ENCODE peak calls at places on chromosome 6, in ten cellular contexts. N is GM12892; G is NCI-H774; P is left colon; R is stimulated activated naive B cell treated with anti-CD40 and anti-IgM and Interleukin-4, amounts not matched to agents 10 μg/mL and 1 μg/mL and 100 μg/mL, for 72 hours; V is nephron progenitor cell; C is T-cell; K is HT1080; X is GM13976; Z is kidney. L is an unnamed sample.

GRCh38 chr6:30067460-30068139 is 602 bp downstream of the PPP1R11 start:
- DNase-seq in N (no peak), G (no peak), P (no peak), R (no peak), V (peak; percentile 91), C (no peak), K (no peak), X (no peak), Z (no peak), L (peak; percentile 94)

GRCh38 chr6:161482517-161482903 is 208.6 kb upstream of the AGPAT4 start:
- DNase-seq in N (no peak), G (no peak), P (no peak), R (no peak), V (no peak), C (no peak), K (no peak), X (no peak), Z (no peak), L (no peak)

GRCh38 chr6:13302291-13302690 is 26.0 kb downstream of the TBC1D7 start:
- DNase-seq in N (no peak), G (no peak), P (no peak), R (no peak), V (no peak), C (no peak), K (no peak), X (no peak), Z (no peak), L (no peak)

GRCh38 chr6:27775796-27776184 is 136.4 kb downstream of the OR2B2 start:
- DNase-seq in N (no peak), G (no peak), P (peak; percentile 59), R (no peak), V (no peak), C (no peak), K (no peak), X (no peak), Z (no peak), L (no peak)

GRCh38 chr6:29980501-29980900 is 38.2 kb downstream of the HLA-A start:
- DNase-seq in N (no peak), G (no peak), P (no peak), R (no peak), V (no peak), C (no peak), K (peak; percentile 14), X (no peak), Z (no peak), L (no peak)

GRCh38 chr6:145214570-145214969 is 520.8 kb downstream of the EPM2A start:
- DNase-seq in N (no peak), G (peak; percentile 42), P (no peak), R (no peak), V (peak; percentile 3), C (no peak), K (peak; percentile 38), X (no peak), Z (no peak), L (no peak)

GRCh38 chr6:33566182-33567084 is 13.6 kb downstream of the BAK1 start:
- DNase-seq in N (no peak), G (no peak), P (no peak), R (no peak), V (no peak), C (no peak), K (peak; percentile 71), X (no peak), Z (no peak), L (no peak)

GRCh38 chr6:41872102-41872602 is 23.0 kb downstream of the USP49 start:
- DNase-seq in N (no peak), G (no peak), P (no peak), R (no peak), V (no peak), C (no peak), K (no peak), X (no peak), Z (no peak), L (peak; percentile 72)

GRCh38 chr6:127069659-127070279 is 48.7 kb upstream of the RSPO3 start:
- DNase-seq in N (no peak), G (peak; percentile 9), P (no peak), R (no peak), V (no peak), C (no peak), K (peak; percentile 32), X (peak; percentile 13), Z (no peak), L (no peak)

GRCh38 chr6:170057034-170057734 is 233.7 kb downstream of the DLL1 start:
- DNase-seq in N (no peak), G (no peak), P (no peak), R (no peak), V (no peak), C (no peak), K (no peak), X (no peak), Z (no peak), L (peak; percentile 53)

GRCh38 chr6:93801101-93801847 is 381.9 kb upstream of the EPHA7 start:
- DNase-seq in N (no peak), G (no peak), P (no peak), R (no peak), V (no peak), C (no peak), K (no peak), X (no peak), Z (no peak), L (no peak)

GRCh38 chr6:24537082-24537699 is 42.4 kb downstream of the ALDH5A1 start:
- DNase-seq in N (no peak), G (no peak), P (no peak), R (no peak), V (no peak), C (no peak), K (no peak), X (no peak), Z (no peak), L (no peak)

L was measured in spleen.